ENCODE peak calls at places on chromosome 4, in five cellular contexts. B is HepG2, Q is upper lobe of left lung, O is K562, C is GM12878. P is an unnamed sample.

GRCh38 chr4:176436500-176436973 is 116.8 kb downstream of the SPCS3 start:
- ATAC-seq in O (no peak), Q (no peak), C (peak; percentile 44), B (no peak), P (no peak)

GRCh38 chr4:37994569-37994968 is 34.4 kb downstream of the PTTG2 start:
- ATAC-seq in Q (no peak), O (no peak), C (peak; percentile 84), B (no peak), P (no peak)

GRCh38 chr4:25937801-25938200 is 23.8 kb downstream of the SMIM20 start:
- ATAC-seq in C (peak; percentile 20), Q (no peak), O (no peak), B (no peak), P (no peak)

GRCh38 chr4:97394653-97395052 is 748.6 kb downstream of the STPG2 start:
- ATAC-seq in B (no peak), C (no peak), Q (no peak), O (no peak), P (no peak)

GRCh38 chr4:144451771-144452170 is 194.2 kb upstream of the HHIP start:
- ATAC-seq in B (no peak), O (no peak), Q (no peak), C (no peak), P (no peak)

GRCh38 chr4:15784959-15785634 is 7.0 kb downstream of the CD38 start:
- ATAC-seq in Q (no peak), O (no peak), C (peak; percentile 66), B (no peak), P (no peak)

GRCh38 chr4:186792994-186793393 is 69.3 kb upstream of the FAT1 start:
- ATAC-seq in O (no peak), C (no peak), B (no peak), Q (no peak), P (no peak)

GRCh38 chr4:88759039-88759631 is 61.5 kb upstream of the NAP1L5 start:
- ATAC-seq in Q (no peak), O (peak; percentile 71), C (no peak), B (peak; percentile 79), P (peak; percentile 48)

GRCh38 chr4:20086768-20087167 is 164.9 kb upstream of the SLIT2 start:
- ATAC-seq in Q (no peak), C (no peak), O (no peak), B (no peak), P (no peak)

GRCh38 chr4:150401083-150401687 is 180.8 kb upstream of the MAB21L2 start:
- ATAC-seq in O (no peak), B (no peak), Q (no peak), C (no peak), P (no peak)

GRCh38 chr4:47577779-47578553 is 92.9 kb downstream of the ATP10D start:
- ATAC-seq in B (no peak), Q (peak; percentile 80), C (no peak), O (no peak), P (peak; percentile 90)

GRCh38 chr4:182760644-182761043 is 156.5 kb downstream of the DCTD start:
- ATAC-seq in O (no peak), B (no peak), Q (no peak), C (no peak), P (no peak)

GRCh38 chr4:173517781-173518371 is 12.2 kb downstream of the HAND2 start:
- ATAC-seq in B (no peak), C (no peak), O (no peak), Q (no peak), P (no peak)

GRCh38 chr4:40954119-40954668 is 204.4 kb downstream of the NSUN7 start:
- ATAC-seq in Q (no peak), B (no peak), O (no peak), C (no peak), P (peak; percentile 40)

GRCh38 chr4:22969314-22969896 is 276.7 kb downstream of the GBA3 start:
- ATAC-seq in B (peak; percentile 64), O (no peak), Q (no peak), C (no peak), P (no peak)

GRCh38 chr4:1259966-1260365 is 11.0 kb upstream of the CTBP1 start:
- ATAC-seq in O (no peak), C (peak; percentile 74), B (no peak), Q (no peak), P (no peak)

GRCh38 chr4:20347526-20347925 is 95.8 kb downstream of the SLIT2 start:
- ATAC-seq in O (no peak), Q (no peak), B (no peak), C (no peak), P (no peak)

GRCh38 chr4:111512081-111512774 is 633.0 kb upstream of the FAM241A start:
- ATAC-seq in C (no peak), B (no peak), Q (no peak), O (no peak), P (no peak)
- TF ChIP-seq POLR2AphosphoS5 in C (no peak), B (no peak), Q (no peak), O (no peak), P (no peak)

GRCh38 chr4:76641351-76641750 is 206.3 kb downstream of the SHROOM3 start:
- ATAC-seq in B (no peak), C (no peak), O (no peak), Q (no peak), P (no peak)

GRCh38 chr4:76637704-76638361 is 202.8 kb downstream of the SHROOM3 start:
- ATAC-seq in O (no peak), Q (no peak), C (no peak), B (no peak), P (no peak)

GRCh38 chr4:76641758-76642157 is 206.7 kb downstream of the SHROOM3 start:
- ATAC-seq in O (no peak), C (no peak), Q (no peak), B (no peak), P (no peak)

GRCh38 chr4:76639292-76639691 is 204.3 kb downstream of the SHROOM3 start:
- ATAC-seq in Q (no peak), C (no peak), B (no peak), O (no peak), P (no peak)

DNA sequence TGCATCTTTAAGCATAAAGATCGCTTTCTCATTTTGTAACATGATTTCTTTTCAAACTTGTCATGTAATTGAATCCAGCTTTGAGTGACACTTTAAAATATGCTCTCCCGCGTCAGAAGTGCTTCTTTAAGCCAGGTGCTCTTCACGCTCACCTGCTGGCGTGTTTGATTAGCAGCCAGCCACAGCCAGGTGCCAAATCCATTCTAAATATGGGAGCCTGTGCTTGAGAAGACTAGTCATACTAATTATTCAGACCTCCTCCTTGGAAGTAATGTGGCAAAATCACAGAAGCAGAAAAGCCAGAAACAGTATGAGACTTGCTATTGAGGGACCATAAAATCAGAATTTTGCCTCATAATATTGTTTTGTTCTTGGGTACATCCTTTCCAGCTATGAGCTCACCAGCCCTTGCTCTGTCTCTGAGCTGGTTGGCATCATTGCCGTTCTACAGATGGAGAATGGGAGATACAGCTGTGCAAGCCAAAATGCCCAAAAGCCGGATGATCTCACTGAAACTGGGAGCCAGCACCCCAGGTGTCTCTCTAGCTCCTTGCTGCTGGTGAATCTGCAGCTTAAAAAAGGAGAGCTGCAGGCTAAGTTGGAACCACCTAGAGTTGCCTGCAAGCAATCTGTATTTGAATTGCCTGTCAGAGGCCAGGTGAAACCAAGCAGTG is 205.4 kb downstream of the SHROOM3 start:
- ATAC-seq in Q (peak; percentile 74), C (no peak), B (no peak), O (no peak), P (no peak)
- TF ChIP-seq EP300 in Q (no peak), C (no peak), B (no peak), O (no peak), P (no peak)

GRCh38 chr4:101198741-101199339 is 148.5 kb downstream of the PPP3CA start:
- ATAC-seq in O (no peak), Q (no peak), C (no peak), B (peak; percentile 45), P (no peak)

GRCh38 chr4:101201421-101201820 is 145.9 kb downstream of the PPP3CA start:
- ATAC-seq in Q (no peak), O (no peak), C (no peak), B (no peak), P (no peak)

GRCh38 chr4:101200561-101200960 is 146.8 kb downstream of the PPP3CA start:
- ATAC-seq in B (peak; percentile 48), C (no peak), O (no peak), Q (peak; percentile 43), P (peak; percentile 87)

GRCh38 chr4:101199507-101200285 is 147.6 kb downstream of the PPP3CA start:
- ATAC-seq in C (no peak), O (no peak), Q (no peak), B (peak; percentile 51), P (no peak)

DNA sequence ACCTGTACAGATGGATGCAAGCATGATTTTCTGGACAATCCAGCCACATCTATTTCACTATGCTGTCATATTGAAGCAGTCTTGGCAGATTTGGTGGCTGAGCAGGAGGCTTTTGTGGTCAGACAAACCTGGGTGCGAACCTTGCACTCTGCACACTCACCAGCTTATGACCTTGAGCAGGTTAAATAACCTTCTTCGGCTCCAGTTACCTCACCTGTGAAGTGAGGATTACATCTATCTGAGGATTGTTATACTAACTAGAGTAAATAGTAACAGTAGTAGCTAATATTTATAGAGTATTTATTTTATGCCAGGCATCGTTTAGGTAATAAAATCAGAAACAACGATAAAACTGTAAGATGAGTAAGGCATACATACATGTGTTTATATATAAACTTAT is 150.0 kb downstream of the PPP3CA start:
- ATAC-seq in Q (no peak), B (peak; percentile 45), C (no peak), O (no peak), P (no peak)
- TF ChIP-seq POLR2AphosphoS5 in Q (no peak), B (no peak), C (no peak), O (no peak), P (no peak)

GRCh38 chr4:101157415-101158135 is 189.8 kb downstream of the PPP3CA start:
- ATAC-seq in O (no peak), Q (no peak), C (no peak), B (no peak), P (no peak)

GRCh38 chr4:101160792-101161592 is 186.3 kb downstream of the PPP3CA start:
- ATAC-seq in O (no peak), B (no peak), C (no peak), Q (no peak), P (no peak)

GRCh38 chr4:101158136-101158485 is 189.2 kb downstream of the PPP3CA start:
- ATAC-seq in Q (no peak), B (no peak), C (no peak), O (no peak), P (no peak)

GRCh38 chr4:101156619-101157310 is 190.6 kb downstream of the PPP3CA start:
- ATAC-seq in B (no peak), O (no peak), C (peak; percentile 34), Q (no peak), P (no peak)

DNA sequence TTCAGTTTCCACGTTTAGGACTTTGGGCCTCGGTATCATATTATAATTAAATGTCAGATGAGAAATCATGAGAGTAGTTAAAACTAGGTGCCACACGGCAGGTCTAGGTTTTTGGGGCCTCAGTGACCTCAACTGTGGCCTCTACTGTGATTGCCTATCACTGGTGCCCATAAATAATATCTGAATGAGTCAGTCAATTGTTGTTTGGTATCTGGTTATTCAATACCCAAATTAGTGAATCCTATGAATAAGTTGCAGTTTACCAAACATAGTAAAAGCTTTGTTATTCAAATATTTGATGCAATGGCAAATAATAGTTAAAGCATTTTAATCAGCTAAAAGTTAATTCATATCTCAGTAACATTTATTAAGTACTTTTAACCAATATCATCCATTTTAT is 188.8 kb downstream of the PPP3CA start:
- ATAC-seq in O (no peak), Q (no peak), B (no peak), C (no peak), P (no peak)
- TF ChIP-seq EP300 in O (no peak), Q (no peak), B (no peak), C (no peak), P (no peak)